ENCODE peak calls at places on chromosomes 3 and 15, in nine cellular contexts. U is EL, P is choroid plexus epithelial cell, W is breast epithelium, K is neural crest cell, H is fibroblast of lung, D is mucosa of gallbladder, S is smooth muscle cell of the brain vasculature, N is NCI-H524. L is an unnamed sample.

GRCh38 chr15:95868450-95868849 is 462.1 kb upstream of the NR2F2 start:
- DNase-seq in U (no peak), P (no peak), W (no peak), K (no peak), H (no peak), D (no peak), S (no peak), N (no peak), L (no peak)

GRCh38 chr15:70964686-70965085 is 72.1 kb downstream of the LRRC49 start:
- DNase-seq in U (no peak), P (no peak), W (no peak), K (no peak), H (no peak), D (no peak), S (no peak), N (no peak), L (no peak)

GRCh38 chr3:184040010-184040409 is 8.5 kb downstream of the HTR3D start:
- DNase-seq in U (peak; percentile 59), P (peak; percentile 56), W (no peak), K (no peak), H (peak; percentile 26), D (no peak), S (no peak), N (peak; percentile 94), L (peak; percentile 63)

GRCh38 chr3:64179860-64180259 is 45.4 kb downstream of the PRICKLE2 start:
- DNase-seq in U (no peak), P (no peak), W (no peak), K (no peak), H (no peak), D (no peak), S (no peak), N (no peak), L (no peak)

GRCh38 chr3:169082076-169082475 is 581.4 kb downstream of the MECOM start:
- DNase-seq in U (no peak), P (no peak), W (no peak), K (no peak), H (no peak), D (no peak), S (no peak), N (no peak), L (no peak)

GRCh38 chr3:197749315-197749600 is 425 bp upstream of the FYTTD1 start:
- DNase-seq in U (peak; percentile 62), P (peak; percentile 52), W (no peak), K (no peak), H (peak; percentile 52), D (peak; percentile 38), S (no peak), N (peak; percentile 85), L (peak; percentile 64)

GRCh38 chr15:81507831-81508230 is 133.8 kb upstream of the TMC3 start:
- DNase-seq in U (no peak), P (no peak), W (no peak), K (no peak), H (no peak), D (no peak), S (no peak), N (no peak), L (no peak)

GRCh38 chr3:194885766-194886165 is 200.1 kb downstream of the FAM43A start:
- DNase-seq in U (no peak), P (no peak), W (no peak), K (no peak), H (no peak), D (no peak), S (no peak), N (no peak), L (no peak)

GRCh38 chr3:128710816-128711433 is 15.1 kb upstream of the RAB7A start:
- DNase-seq in U (no peak), P (no peak), W (no peak), K (no peak), H (no peak), D (no peak), S (no peak), N (no peak), L (no peak)

GRCh38 chr15:78204351-78205309 is 29.7 kb downstream of the ACSBG1 start:
- DNase-seq in U (no peak), P (peak; percentile 44), W (no peak), K (no peak), H (peak; percentile 38), D (peak; percentile 10), S (no peak), N (peak; percentile 26), L (no peak)

GRCh38 chr3:71063768-71064287 is 519.7 kb downstream of the FOXP1 start:
- DNase-seq in U (peak; percentile 59), P (peak; percentile 58), W (no peak), K (peak; percentile 5), H (peak; percentile 55), D (peak; percentile 32), S (no peak), N (peak; percentile 57), L (peak; percentile 71)

GRCh38 chr3:116051586-116051985 is 393.7 kb downstream of the LSAMP start:
- DNase-seq in U (no peak), P (no peak), W (no peak), K (no peak), H (no peak), D (no peak), S (no peak), N (peak; percentile 32), L (no peak)

GRCh38 chr15:64014995-64015394 is 31.3 kb downstream of the DAPK2 start:
- DNase-seq in U (no peak), P (no peak), W (no peak), K (no peak), H (no peak), D (peak; percentile 33), S (no peak), N (no peak), L (no peak)